ENCODE peak calls at places on chromosomes 13 and 19, in eight cellular contexts. W, Z, R, S, V, L, Q and F are unnamed samples.

GRCh38 chr19:6204212-6204611 is 68.7 kb downstream of the ACSBG2 start:
- DNase-seq in S (no peak), V (no peak), Q (no peak), W (peak; percentile 36), Z (no peak), R (no peak), L (no peak), F (no peak)

GRCh38 chr19:1466461-1467227 is 12.4 kb downstream of the C19orf25 start:
- DNase-seq in R (no peak), S (no peak), L (no peak), Z (no peak), Q (no peak), W (no peak), V (no peak), F (no peak)

GRCh38 chr13:96492758-96493157 is 402.9 kb downstream of the HS6ST3 start:
- DNase-seq in S (no peak), L (no peak), R (no peak), V (peak; percentile 11), Q (no peak), W (no peak), Z (no peak), F (no peak)

GRCh38 chr13:40243047-40243446 is 423.4 kb downstream of the FOXO1 start:
- DNase-seq in L (no peak), R (no peak), V (no peak), Z (no peak), S (no peak), Q (no peak), W (no peak), F (no peak)

GRCh38 chr13:66927562-66927961 is 302.6 kb downstream of the PCDH9 start:
- DNase-seq in V (no peak), Q (no peak), W (no peak), Z (no peak), R (no peak), S (no peak), L (no peak), F (no peak)

GRCh38 chr19:57620673-57621348 is 6.8 kb downstream of the ZNF134 start:
- DNase-seq in Q (no peak), L (no peak), S (no peak), V (no peak), R (peak; percentile 15), W (peak; percentile 15), Z (no peak), F (no peak)

GRCh38 chr19:29887498-29887897 is 54.5 kb upstream of the URI1 start:
- DNase-seq in S (no peak), Q (no peak), Z (no peak), V (no peak), W (peak; percentile 33), R (peak; percentile 10), L (no peak), F (no peak)

GRCh38 chr13:95509521-95510315 is 42.8 kb upstream of the CLDN10 start:
- DNase-seq in W (no peak), S (no peak), Z (no peak), L (no peak), R (peak; percentile 10), V (no peak), Q (no peak), F (no peak)

GRCh38 chr13:93769607-93770006 is 543.0 kb downstream of the GPC6 start:
- DNase-seq in W (no peak), L (no peak), Q (no peak), V (no peak), S (no peak), R (no peak), Z (no peak), F (no peak)

GRCh38 chr13:112330479-112331407 is 45.4 kb upstream of the SPACA7 start:
- DNase-seq in W (no peak), V (no peak), R (no peak), S (no peak), Z (no peak), Q (no peak), L (no peak), F (no peak)

GRCh38 chr13:63396746-63397145 is 1981.1 kb upstream of the PCDH20 start:
- DNase-seq in Q (no peak), L (no peak), W (no peak), Z (no peak), R (no peak), V (no peak), S (no peak), F (no peak)

GRCh38 chr13:42181381-42181953 is 90.5 kb upstream of the AKAP11 start:
- DNase-seq in W (peak; percentile 33), R (no peak), Z (no peak), Q (no peak), S (no peak), V (no peak), L (no peak), F (no peak)

GRCh38 chr19:32407004-32407992 is 1.7 kb downstream of the DPY19L3 start:
- DNase-seq in R (peak; percentile 37), W (peak; percentile 88), S (no peak), V (peak; percentile 46), Q (no peak), Z (no peak), L (no peak), F (no peak)

GRCh38 chr19:11141937-11142527 is 13.6 kb downstream of the SPC24 start:
- DNase-seq in R (no peak), V (no peak), Q (no peak), L (peak; percentile 14), Z (no peak), W (no peak), S (no peak), F (no peak)

GRCh38 chr13:36862722-36863121 is 43.7 kb downstream of the RFXAP start:
- DNase-seq in S (no peak), Z (no peak), W (no peak), Q (no peak), V (no peak), R (no peak), L (no peak), F (no peak)

GRCh38 chr19:40719414-40719894 is 2.5 kb downstream of the ITPKC start:
- DNase-seq in Q (no peak), R (no peak), V (no peak), Z (no peak), S (no peak), L (no peak), W (no peak), F (no peak)

GRCh38 chr19:33134571-33135041 is 2.7 kb downstream of the WDR88 start:
- DNase-seq in V (no peak), Z (peak; percentile 74), L (no peak), Q (peak; percentile 42), S (no peak), R (no peak), W (no peak), F (no peak)

GRCh38 chr13:70784590-70784989 is 676.3 kb upstream of the KLHL1 start:
- DNase-seq in V (no peak), L (no peak), Q (no peak), W (no peak), R (no peak), S (no peak), Z (no peak), F (no peak)

GRCh38 chr13:101640797-101641400 is 188.4 kb downstream of the ITGBL1 start:
- DNase-seq in R (peak; percentile 78), S (peak; percentile 70), V (no peak), W (peak; percentile 46), L (no peak), Z (no peak), Q (no peak), F (no peak)

GRCh38 chr13:82749551-82749950 is 1132.7 kb downstream of the SLITRK1 start:
- DNase-seq in W (no peak), Z (no peak), V (no peak), Q (no peak), L (no peak), R (peak; percentile 42), S (no peak), F (no peak)

GRCh38 chr13:111621164-111621563 is 300.7 kb downstream of the TEX29 start:
- DNase-seq in V (no peak), W (no peak), R (no peak), Q (no peak), L (no peak), S (no peak), Z (no peak), F (no peak)

GRCh38 chr13:62185631-62186256 is 770.1 kb upstream of the PCDH20 start:
- DNase-seq in V (no peak), L (no peak), Z (no peak), W (no peak), S (no peak), Q (no peak), R (no peak), F (no peak)

GRCh38 chr19:51079486-51080110 is 3.1 kb downstream of the KLK14 start:
- DNase-seq in Q (no peak), Z (no peak), V (peak; percentile 82), W (peak; percentile 78), S (no peak), L (peak; percentile 10), R (no peak), F (no peak)

GRCh38 chr13:79541426-79542049 is 60.6 kb downstream of the NDFIP2 start:
- DNase-seq in L (peak; percentile 58), S (no peak), R (peak; percentile 73), V (no peak), Z (no peak), Q (no peak), W (peak; percentile 83), F (no peak)

GRCh38 chr19:15498910-15499309 is 9.4 kb upstream of the CYP4F22 start:
- DNase-seq in L (no peak), Z (no peak), W (no peak), Q (no peak), R (no peak), V (no peak), S (no peak), F (no peak)

GRCh38 chr19:1469200-1469935 is 9.6 kb downstream of the C19orf25 start:
- DNase-seq in S (no peak), W (no peak), Q (peak; percentile 81), V (no peak), R (no peak), L (peak; percentile 25), Z (peak; percentile 48), F (no peak)